ENCODE peak calls at places on chromosomes 7 and 10, in seven cellular contexts. One of them, this sample, is unnamed.
A peak's percentile ranks its signal among the peaks of the same experiment; 100 is the strongest.

GRCh38 chr10:123429631-123430257 is 236.4 kb upstream of the GPR26 start:
- DNase-seq in GM12878: no peak
- DNase-seq in WTC11: no peak
- DNase-seq in HEK293T: no peak
- DNase-seq in K562: no peak
- DNase-seq in HCT116: no peak
- DNase-seq in HepG2: no peak
- DNase-seq in this sample: no peak

GRCh38 chr10:116099031-116099430 is 174.0 kb downstream of the GFRA1 start:
- DNase-seq in HepG2: no peak
- DNase-seq in HEK293T: no peak
- DNase-seq in HCT116: no peak
- DNase-seq in K562: no peak
- DNase-seq in GM12878: no peak
- DNase-seq in WTC11: no peak
- DNase-seq in this sample: no peak

GRCh38 chr10:3094565-3095168 is 27.3 kb downstream of the PFKP start:
- DNase-seq in HEK293T: no peak
- DNase-seq in HepG2: peak; percentile 16
- DNase-seq in HCT116: no peak
- DNase-seq in GM12878: no peak
- DNase-seq in K562: peak; percentile 33
- DNase-seq in WTC11: no peak
- DNase-seq in this sample: no peak

GRCh38 chr10:73850863-73851461 is 23.4 kb downstream of the CAMK2G start:
- DNase-seq in HepG2: no peak
- DNase-seq in GM12878: no peak
- DNase-seq in HEK293T: no peak
- DNase-seq in K562: no peak
- DNase-seq in HCT116: no peak
- DNase-seq in WTC11: peak; percentile 28
- DNase-seq in this sample: no peak

GRCh38 chr7:30956704-30957103 is 7.0 kb upstream of the GHRHR start:
- DNase-seq in HepG2: no peak
- DNase-seq in HCT116: no peak
- DNase-seq in WTC11: no peak
- DNase-seq in HEK293T: no peak
- DNase-seq in K562: no peak
- DNase-seq in GM12878: no peak
- DNase-seq in this sample: no peak

GRCh38 chr7:32676249-32676941 is 181.1 kb downstream of the AVL9 start:
- DNase-seq in HEK293T: no peak
- DNase-seq in HepG2: no peak
- DNase-seq in GM12878: no peak
- DNase-seq in HCT116: no peak
- DNase-seq in K562: no peak
- DNase-seq in WTC11: no peak
- DNase-seq in this sample: no peak

GRCh38 chr10:90591629-90592028 is 266.2 kb downstream of the HTR7 start:
- DNase-seq in HEK293T: peak; percentile 12
- DNase-seq in HepG2: no peak
- DNase-seq in WTC11: no peak
- DNase-seq in GM12878: no peak
- DNase-seq in K562: no peak
- DNase-seq in HCT116: peak; percentile 67
- DNase-seq in this sample: no peak

GRCh38 chr10:112715581-112715980 is 234.5 kb upstream of the TCF7L2 start:
- DNase-seq in HEK293T: no peak
- DNase-seq in WTC11: no peak
- DNase-seq in K562: no peak
- DNase-seq in GM12878: no peak
- DNase-seq in HCT116: no peak
- DNase-seq in HepG2: no peak
- DNase-seq in this sample: no peak

GRCh38 chr10:73586583-73586984 is 4.6 kb downstream of the USP54 start:
- DNase-seq in HEK293T: no peak
- DNase-seq in HCT116: no peak
- DNase-seq in GM12878: no peak
- DNase-seq in K562: no peak
- DNase-seq in WTC11: no peak
- DNase-seq in HepG2: peak; percentile 93
- DNase-seq in this sample: no peak

GRCh38 chr7:35680403-35681013 is 14.4 kb downstream of the HERPUD2 start:
- DNase-seq in HCT116: no peak
- DNase-seq in HEK293T: no peak
- DNase-seq in HepG2: no peak
- DNase-seq in K562: no peak
- DNase-seq in GM12878: no peak
- DNase-seq in WTC11: no peak
- DNase-seq in this sample: no peak

GRCh38 chr10:3655528-3655927 is 129.5 kb downstream of the KLF6 start:
- DNase-seq in WTC11: no peak
- DNase-seq in HepG2: no peak
- DNase-seq in HEK293T: no peak
- DNase-seq in GM12878: no peak
- DNase-seq in K562: no peak
- DNase-seq in HCT116: no peak
- DNase-seq in this sample: no peak

GRCh38 chr7:77855371-77856083 is 57.0 kb downstream of the PHTF2 start:
- DNase-seq in HEK293T: no peak
- DNase-seq in WTC11: no peak
- DNase-seq in HepG2: no peak
- DNase-seq in HCT116: no peak
- DNase-seq in GM12878: no peak
- DNase-seq in K562: peak; percentile 51
- DNase-seq in this sample: no peak

GRCh38 chr10:71494980-71495381 is 98.3 kb downstream of the CDH23 start:
- DNase-seq in HCT116: no peak
- DNase-seq in K562: no peak
- DNase-seq in WTC11: no peak
- DNase-seq in GM12878: peak; percentile 34
- DNase-seq in HepG2: no peak
- DNase-seq in HEK293T: no peak
- DNase-seq in this sample: no peak
- TF ChIP-seq SP1 in HCT116: no peak
- TF ChIP-seq SP1 in K562: no peak
- TF ChIP-seq SP1 in WTC11: no peak
- TF ChIP-seq SP1 in GM12878: no peak
- TF ChIP-seq SP1 in HepG2: no peak
- TF ChIP-seq SP1 in HEK293T: no peak
- TF ChIP-seq SP1 in this sample: no peak

DNA sequence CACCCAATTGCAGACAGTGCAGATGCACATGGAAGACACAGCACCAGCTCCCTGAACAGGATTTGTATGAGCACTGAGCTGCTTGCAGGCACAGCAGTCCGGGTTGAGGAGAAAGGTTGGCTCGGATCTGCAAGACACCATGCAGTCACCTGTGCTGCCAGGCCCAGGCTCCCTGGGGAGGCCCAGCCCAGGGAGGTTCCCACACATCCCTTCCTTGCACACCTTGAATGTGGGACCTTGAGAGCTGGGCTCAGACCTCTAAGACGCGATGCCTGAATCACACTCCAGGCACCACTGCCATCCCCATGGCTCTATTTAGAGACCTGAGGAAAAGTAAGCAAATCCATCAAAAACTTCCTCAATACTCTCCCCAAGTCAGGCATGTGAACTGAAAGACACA is 397.7 kb downstream of the TCERG1L start:
- DNase-seq in HepG2: no peak
- DNase-seq in HEK293T: no peak
- DNase-seq in HCT116: no peak
- DNase-seq in K562: no peak
- DNase-seq in WTC11: no peak
- DNase-seq in GM12878: no peak
- DNase-seq in this sample: no peak
- TF ChIP-seq SP1 in HepG2: no peak
- TF ChIP-seq SP1 in HEK293T: no peak
- TF ChIP-seq SP1 in HCT116: no peak
- TF ChIP-seq SP1 in K562: no peak
- TF ChIP-seq SP1 in WTC11: no peak
- TF ChIP-seq SP1 in GM12878: no peak
- TF ChIP-seq SP1 in this sample: no peak

DNA sequence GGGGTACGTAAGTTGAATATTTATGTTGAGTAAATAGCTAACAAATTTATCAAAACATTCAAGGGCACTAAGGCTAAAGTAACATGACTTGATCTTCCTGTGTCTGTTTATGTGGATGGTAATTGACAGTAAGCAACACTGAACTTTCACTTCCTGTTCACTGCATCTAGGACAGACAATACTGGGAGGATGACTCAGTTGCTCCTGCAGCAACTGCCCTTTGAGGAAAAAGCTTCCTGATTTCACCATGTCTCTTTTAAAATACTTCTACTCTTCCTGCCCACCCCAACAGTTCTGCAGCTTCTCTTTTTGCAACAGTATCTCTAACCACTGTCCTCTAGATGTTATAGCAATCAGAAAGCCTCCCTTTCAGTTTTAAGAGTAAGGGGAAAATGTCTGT is 76.6 kb upstream of the HGF start:
- DNase-seq in HCT116: no peak
- DNase-seq in GM12878: peak; percentile 57
- DNase-seq in HepG2: no peak
- DNase-seq in WTC11: no peak
- DNase-seq in HEK293T: no peak
- DNase-seq in K562: no peak
- DNase-seq in this sample: no peak
- TF ChIP-seq SP1 in HCT116: no peak
- TF ChIP-seq SP1 in GM12878: no peak
- TF ChIP-seq SP1 in HepG2: no peak
- TF ChIP-seq SP1 in WTC11: no peak
- TF ChIP-seq SP1 in HEK293T: no peak
- TF ChIP-seq SP1 in K562: no peak
- TF ChIP-seq SP1 in this sample: no peak

DNA sequence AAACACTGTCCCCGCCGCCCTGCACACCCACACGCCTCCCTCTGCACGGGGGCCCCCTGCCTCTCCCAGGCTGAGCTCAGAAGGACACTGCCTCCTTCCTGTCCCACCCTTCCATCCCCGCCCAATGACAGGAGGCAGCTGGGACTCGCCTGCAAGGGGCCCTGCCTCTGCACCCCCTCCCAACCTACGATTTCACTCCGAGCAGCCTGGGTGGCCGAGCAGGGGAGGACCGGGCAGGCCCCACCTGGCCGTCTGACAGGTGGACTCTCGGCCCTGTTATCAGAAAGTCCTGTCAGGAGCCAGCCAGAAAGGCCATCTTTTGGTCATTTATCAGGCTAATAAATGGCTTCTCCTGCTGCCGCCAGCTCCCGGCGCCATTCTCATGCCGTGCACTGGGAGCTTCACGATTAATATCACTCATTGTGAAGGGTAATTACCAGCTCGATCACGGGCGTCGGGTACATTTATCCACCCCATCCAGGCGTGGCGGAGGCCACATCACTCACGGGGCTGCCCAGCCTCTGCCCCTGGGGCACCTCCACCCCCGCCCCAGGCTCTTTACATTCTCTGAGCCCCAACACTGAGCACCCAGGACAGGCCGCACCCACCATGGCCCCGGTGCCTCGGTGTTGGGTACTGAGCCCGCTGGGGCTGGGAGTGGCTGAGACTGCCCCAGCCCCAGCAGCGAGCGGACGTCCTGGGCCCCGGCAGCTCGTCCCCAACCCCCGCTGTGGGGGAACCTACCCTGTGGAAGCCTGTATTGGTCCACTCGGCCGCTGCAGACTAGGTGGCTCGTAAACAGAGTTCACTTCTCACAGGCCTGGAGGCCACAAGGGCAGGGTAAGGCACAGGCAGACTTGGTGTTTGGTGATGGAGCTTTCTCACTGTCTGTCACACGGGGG is 183.8 kb downstream of the ELFN1 start:
- DNase-seq in K562: peak; percentile 70
- DNase-seq in WTC11: peak; percentile 11
- DNase-seq in HepG2: no peak
- DNase-seq in GM12878: no peak
- DNase-seq in HEK293T: no peak
- DNase-seq in HCT116: no peak
- DNase-seq in this sample: no peak
- TF ChIP-seq SP1 in K562: peak; percentile 13
- TF ChIP-seq SP1 in WTC11: no peak
- TF ChIP-seq SP1 in HepG2: no peak
- TF ChIP-seq SP1 in GM12878: no peak
- TF ChIP-seq SP1 in HEK293T: no peak
- TF ChIP-seq SP1 in HCT116: no peak
- TF ChIP-seq SP1 in this sample: no peak

DNA sequence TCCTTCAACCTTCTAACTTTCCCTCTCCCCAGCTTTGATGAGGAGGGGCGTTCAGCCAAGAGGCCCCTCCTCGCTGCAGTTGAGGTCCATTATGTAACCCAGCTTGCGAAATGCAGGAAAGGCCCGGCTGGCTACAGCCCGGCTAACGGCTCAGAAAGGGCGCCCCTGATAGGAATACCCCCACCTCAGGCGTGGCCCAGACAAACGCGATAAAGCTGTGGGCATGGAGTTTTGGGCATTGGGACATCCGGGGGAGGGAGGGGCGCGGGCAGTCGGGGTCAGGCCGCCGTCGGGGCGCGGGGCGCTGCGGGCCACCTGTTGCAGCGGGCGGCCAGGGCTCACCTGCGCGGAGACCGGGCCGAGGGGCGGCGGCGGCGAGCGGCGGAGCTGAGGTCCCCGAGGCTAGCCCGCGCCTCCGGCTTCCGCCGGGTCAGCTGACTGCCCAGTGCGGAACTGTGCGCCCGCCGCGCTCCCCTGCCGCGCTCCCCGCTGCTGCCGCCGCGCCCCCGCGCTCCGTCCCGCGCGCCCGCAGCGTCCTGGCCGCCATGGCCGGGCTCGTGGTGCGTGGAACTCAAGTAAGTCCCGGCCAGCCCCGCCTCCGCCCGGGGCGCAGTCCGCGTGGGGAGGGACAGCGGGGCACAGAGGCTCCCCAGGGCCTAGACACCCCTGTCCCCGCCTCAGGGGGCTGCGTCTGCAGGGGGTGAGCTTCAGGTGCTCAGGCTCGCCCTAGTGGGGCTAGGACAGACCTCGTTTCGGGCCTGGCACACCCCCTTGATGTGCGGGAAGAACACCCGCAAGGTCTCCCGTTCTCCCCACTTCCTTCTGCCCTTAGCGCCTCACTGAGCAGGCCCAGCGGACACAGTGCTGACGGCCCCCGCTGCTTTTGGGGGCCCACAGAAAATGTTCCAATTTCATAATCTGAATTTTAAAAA is at the start of gene LRMDA:
- DNase-seq in HepG2: peak; percentile 83
- DNase-seq in GM12878: no peak
- DNase-seq in WTC11: peak; percentile 38
- DNase-seq in HCT116: no peak
- DNase-seq in HEK293T: no peak
- DNase-seq in K562: no peak
- DNase-seq in this sample: peak; percentile 61
- TF ChIP-seq SP1 in HepG2: no peak
- TF ChIP-seq SP1 in GM12878: no peak
- TF ChIP-seq SP1 in WTC11: peak; percentile 26
- TF ChIP-seq SP1 in HCT116: no peak
- TF ChIP-seq SP1 in HEK293T: no peak
- TF ChIP-seq SP1 in K562: no peak
- TF ChIP-seq SP1 in this sample: no peak